ENCODE peak calls at places on chromosomes 3 and 15, in eight cellular contexts. One of them, this sample, is unnamed.

GRCh38 chr3:139218046-139218445 is 125.8 kb upstream of the MRPS22 start:
- DNase-seq in stimulated activated CD8-positive, alpha-beta memory T cell treated with anti-CD3 and anti-CD28 coated beads, Interleukin-15, amount 100 ng/mL, for 24 hours: no peak
- DNase-seq in fibroblast of the aortic adventitia: no peak
- DNase-seq in left ventricle myocardium inferior: no peak
- DNase-seq in NCI-H2171: no peak
- DNase-seq in T-helper 2 cell: no peak
- DNase-seq in AG08395: no peak
- DNase-seq in stimulated activated CD4-positive, alpha-beta T cell treated with anti-CD3 and anti-CD28 coated beads, Interleukin-15, amount 100 ng/mL, for 24 hours: no peak
- DNase-seq in this sample: no peak

GRCh38 chr15:59437777-59438574 is at the start of gene FAM81A:
- DNase-seq in stimulated activated CD4-positive, alpha-beta T cell treated with anti-CD3 and anti-CD28 coated beads, Interleukin-15, amount 100 ng/mL, for 24 hours: peak; percentile 70
- DNase-seq in stimulated activated CD8-positive, alpha-beta memory T cell treated with anti-CD3 and anti-CD28 coated beads, Interleukin-15, amount 100 ng/mL, for 24 hours: peak; percentile 6
- DNase-seq in NCI-H2171: peak; percentile 85
- DNase-seq in T-helper 2 cell: no peak
- DNase-seq in AG08395: peak; percentile 84
- DNase-seq in left ventricle myocardium inferior: peak; percentile 91
- DNase-seq in fibroblast of the aortic adventitia: peak; percentile 74
- DNase-seq in this sample: peak; percentile 58

GRCh38 chr3:138349926-138350665 is 1.7 kb downstream of the MRAS start:
- DNase-seq in T-helper 2 cell: no peak
- DNase-seq in AG08395: no peak
- DNase-seq in NCI-H2171: no peak
- DNase-seq in left ventricle myocardium inferior: no peak
- DNase-seq in stimulated activated CD4-positive, alpha-beta T cell treated with anti-CD3 and anti-CD28 coated beads, Interleukin-15, amount 100 ng/mL, for 24 hours: no peak
- DNase-seq in fibroblast of the aortic adventitia: peak; percentile 50
- DNase-seq in stimulated activated CD8-positive, alpha-beta memory T cell treated with anti-CD3 and anti-CD28 coated beads, Interleukin-15, amount 100 ng/mL, for 24 hours: no peak
- DNase-seq in this sample: peak; percentile 17

GRCh38 chr3:59310736-59311135 is 260.9 kb upstream of the CFAP20DC start:
- DNase-seq in left ventricle myocardium inferior: no peak
- DNase-seq in stimulated activated CD8-positive, alpha-beta memory T cell treated with anti-CD3 and anti-CD28 coated beads, Interleukin-15, amount 100 ng/mL, for 24 hours: no peak
- DNase-seq in NCI-H2171: no peak
- DNase-seq in AG08395: no peak
- DNase-seq in T-helper 2 cell: no peak
- DNase-seq in stimulated activated CD4-positive, alpha-beta T cell treated with anti-CD3 and anti-CD28 coated beads, Interleukin-15, amount 100 ng/mL, for 24 hours: no peak
- DNase-seq in fibroblast of the aortic adventitia: no peak
- DNase-seq in this sample: no peak

GRCh38 chr15:65311760-65312159 is 7.3 kb downstream of the RNU5B-1 start:
- DNase-seq in AG08395: no peak
- DNase-seq in NCI-H2171: no peak
- DNase-seq in fibroblast of the aortic adventitia: no peak
- DNase-seq in T-helper 2 cell: no peak
- DNase-seq in left ventricle myocardium inferior: no peak
- DNase-seq in stimulated activated CD8-positive, alpha-beta memory T cell treated with anti-CD3 and anti-CD28 coated beads, Interleukin-15, amount 100 ng/mL, for 24 hours: no peak
- DNase-seq in stimulated activated CD4-positive, alpha-beta T cell treated with anti-CD3 and anti-CD28 coated beads, Interleukin-15, amount 100 ng/mL, for 24 hours: no peak
- DNase-seq in this sample: no peak

GRCh38 chr3:16841906-16842709 is 42.6 kb upstream of the PLCL2 start:
- DNase-seq in stimulated activated CD4-positive, alpha-beta T cell treated with anti-CD3 and anti-CD28 coated beads, Interleukin-15, amount 100 ng/mL, for 24 hours: peak; percentile 75
- DNase-seq in T-helper 2 cell: peak; percentile 52
- DNase-seq in NCI-H2171: peak; percentile 20
- DNase-seq in stimulated activated CD8-positive, alpha-beta memory T cell treated with anti-CD3 and anti-CD28 coated beads, Interleukin-15, amount 100 ng/mL, for 24 hours: peak; percentile 26
- DNase-seq in left ventricle myocardium inferior: peak; percentile 40
- DNase-seq in fibroblast of the aortic adventitia: no peak
- DNase-seq in AG08395: no peak
- DNase-seq in this sample: no peak

GRCh38 chr3:53045784-53046170 is at the start of gene SFMBT1:
- DNase-seq in stimulated activated CD8-positive, alpha-beta memory T cell treated with anti-CD3 and anti-CD28 coated beads, Interleukin-15, amount 100 ng/mL, for 24 hours: peak; percentile 60
- DNase-seq in left ventricle myocardium inferior: peak; percentile 70
- DNase-seq in stimulated activated CD4-positive, alpha-beta T cell treated with anti-CD3 and anti-CD28 coated beads, Interleukin-15, amount 100 ng/mL, for 24 hours: peak; percentile 82
- DNase-seq in AG08395: peak; percentile 94
- DNase-seq in T-helper 2 cell: peak; percentile 72
- DNase-seq in NCI-H2171: peak; percentile 38
- DNase-seq in fibroblast of the aortic adventitia: peak; percentile 34
- DNase-seq in this sample: peak; percentile 52

GRCh38 chr3:12317914-12318313 is 29.0 kb downstream of the PPARG start:
- DNase-seq in stimulated activated CD8-positive, alpha-beta memory T cell treated with anti-CD3 and anti-CD28 coated beads, Interleukin-15, amount 100 ng/mL, for 24 hours: no peak
- DNase-seq in stimulated activated CD4-positive, alpha-beta T cell treated with anti-CD3 and anti-CD28 coated beads, Interleukin-15, amount 100 ng/mL, for 24 hours: no peak
- DNase-seq in T-helper 2 cell: no peak
- DNase-seq in left ventricle myocardium inferior: no peak
- DNase-seq in NCI-H2171: no peak
- DNase-seq in AG08395: no peak
- DNase-seq in fibroblast of the aortic adventitia: no peak
- DNase-seq in this sample: no peak

GRCh38 chr3:13427662-13428603 is 7.8 kb upstream of the NUP210 start:
- DNase-seq in NCI-H2171: no peak
- DNase-seq in fibroblast of the aortic adventitia: no peak
- DNase-seq in T-helper 2 cell: peak; percentile 21
- DNase-seq in stimulated activated CD8-positive, alpha-beta memory T cell treated with anti-CD3 and anti-CD28 coated beads, Interleukin-15, amount 100 ng/mL, for 24 hours: no peak
- DNase-seq in stimulated activated CD4-positive, alpha-beta T cell treated with anti-CD3 and anti-CD28 coated beads, Interleukin-15, amount 100 ng/mL, for 24 hours: no peak
- DNase-seq in AG08395: no peak
- DNase-seq in left ventricle myocardium inferior: no peak
- DNase-seq in this sample: no peak

GRCh38 chr3:107464037-107464436 is 58.7 kb upstream of the BBX start:
- DNase-seq in AG08395: no peak
- DNase-seq in stimulated activated CD8-positive, alpha-beta memory T cell treated with anti-CD3 and anti-CD28 coated beads, Interleukin-15, amount 100 ng/mL, for 24 hours: no peak
- DNase-seq in NCI-H2171: no peak
- DNase-seq in fibroblast of the aortic adventitia: no peak
- DNase-seq in stimulated activated CD4-positive, alpha-beta T cell treated with anti-CD3 and anti-CD28 coated beads, Interleukin-15, amount 100 ng/mL, for 24 hours: no peak
- DNase-seq in T-helper 2 cell: no peak
- DNase-seq in left ventricle myocardium inferior: no peak
- DNase-seq in this sample: no peak

GRCh38 chr3:72767927-72768880 is 80.0 kb downstream of the SHQ1 start:
- DNase-seq in NCI-H2171: no peak
- DNase-seq in stimulated activated CD8-positive, alpha-beta memory T cell treated with anti-CD3 and anti-CD28 coated beads, Interleukin-15, amount 100 ng/mL, for 24 hours: no peak
- DNase-seq in left ventricle myocardium inferior: no peak
- DNase-seq in T-helper 2 cell: no peak
- DNase-seq in fibroblast of the aortic adventitia: no peak
- DNase-seq in AG08395: no peak
- DNase-seq in stimulated activated CD4-positive, alpha-beta T cell treated with anti-CD3 and anti-CD28 coated beads, Interleukin-15, amount 100 ng/mL, for 24 hours: no peak
- DNase-seq in this sample: no peak

GRCh38 chr3:174498638-174499037 is 360.5 kb upstream of the NAALADL2 start:
- DNase-seq in left ventricle myocardium inferior: no peak
- DNase-seq in AG08395: peak; percentile 17
- DNase-seq in fibroblast of the aortic adventitia: peak; percentile 27
- DNase-seq in T-helper 2 cell: no peak
- DNase-seq in NCI-H2171: no peak
- DNase-seq in stimulated activated CD8-positive, alpha-beta memory T cell treated with anti-CD3 and anti-CD28 coated beads, Interleukin-15, amount 100 ng/mL, for 24 hours: no peak
- DNase-seq in stimulated activated CD4-positive, alpha-beta T cell treated with anti-CD3 and anti-CD28 coated beads, Interleukin-15, amount 100 ng/mL, for 24 hours: no peak
- DNase-seq in this sample: peak; percentile 52

GRCh38 chr15:58951388-58952060 is 18.0 kb upstream of the SLTM start:
- DNase-seq in left ventricle myocardium inferior: no peak
- DNase-seq in stimulated activated CD8-positive, alpha-beta memory T cell treated with anti-CD3 and anti-CD28 coated beads, Interleukin-15, amount 100 ng/mL, for 24 hours: no peak
- DNase-seq in AG08395: peak; percentile 72
- DNase-seq in NCI-H2171: no peak
- DNase-seq in fibroblast of the aortic adventitia: peak; percentile 88
- DNase-seq in stimulated activated CD4-positive, alpha-beta T cell treated with anti-CD3 and anti-CD28 coated beads, Interleukin-15, amount 100 ng/mL, for 24 hours: no peak
- DNase-seq in T-helper 2 cell: no peak
- DNase-seq in this sample: peak; percentile 64

GRCh38 chr3:169929830-169930519 is 18.6 kb downstream of the SAMD7 start:
- DNase-seq in left ventricle myocardium inferior: no peak
- DNase-seq in AG08395: no peak
- DNase-seq in T-helper 2 cell: no peak
- DNase-seq in stimulated activated CD8-positive, alpha-beta memory T cell treated with anti-CD3 and anti-CD28 coated beads, Interleukin-15, amount 100 ng/mL, for 24 hours: no peak
- DNase-seq in stimulated activated CD4-positive, alpha-beta T cell treated with anti-CD3 and anti-CD28 coated beads, Interleukin-15, amount 100 ng/mL, for 24 hours: no peak
- DNase-seq in NCI-H2171: no peak
- DNase-seq in fibroblast of the aortic adventitia: no peak
- DNase-seq in this sample: no peak

GRCh38 chr3:133691410-133692107 is 29.8 kb upstream of the TOPBP1 start:
- DNase-seq in stimulated activated CD8-positive, alpha-beta memory T cell treated with anti-CD3 and anti-CD28 coated beads, Interleukin-15, amount 100 ng/mL, for 24 hours: no peak
- DNase-seq in fibroblast of the aortic adventitia: no peak
- DNase-seq in NCI-H2171: no peak
- DNase-seq in AG08395: no peak
- DNase-seq in stimulated activated CD4-positive, alpha-beta T cell treated with anti-CD3 and anti-CD28 coated beads, Interleukin-15, amount 100 ng/mL, for 24 hours: no peak
- DNase-seq in T-helper 2 cell: no peak
- DNase-seq in left ventricle myocardium inferior: no peak
- DNase-seq in this sample: peak; percentile 25

GRCh38 chr3:73029321-73029796 is 32.1 kb upstream of the EBLN2 start:
- DNase-seq in stimulated activated CD8-positive, alpha-beta memory T cell treated with anti-CD3 and anti-CD28 coated beads, Interleukin-15, amount 100 ng/mL, for 24 hours: no peak
- DNase-seq in AG08395: peak; percentile 75
- DNase-seq in left ventricle myocardium inferior: no peak
- DNase-seq in fibroblast of the aortic adventitia: peak; percentile 95
- DNase-seq in stimulated activated CD4-positive, alpha-beta T cell treated with anti-CD3 and anti-CD28 coated beads, Interleukin-15, amount 100 ng/mL, for 24 hours: no peak
- DNase-seq in T-helper 2 cell: no peak
- DNase-seq in NCI-H2171: no peak
- DNase-seq in this sample: peak; percentile 85

GRCh38 chr15:58498821-58499580 is 67.2 kb downstream of the LIPC start:
- DNase-seq in fibroblast of the aortic adventitia: peak; percentile 66
- DNase-seq in AG08395: peak; percentile 89
- DNase-seq in stimulated activated CD4-positive, alpha-beta T cell treated with anti-CD3 and anti-CD28 coated beads, Interleukin-15, amount 100 ng/mL, for 24 hours: no peak
- DNase-seq in NCI-H2171: no peak
- DNase-seq in T-helper 2 cell: no peak
- DNase-seq in left ventricle myocardium inferior: no peak
- DNase-seq in stimulated activated CD8-positive, alpha-beta memory T cell treated with anti-CD3 and anti-CD28 coated beads, Interleukin-15, amount 100 ng/mL, for 24 hours: no peak
- DNase-seq in this sample: peak; percentile 95

GRCh38 chr3:192408721-192409151 is 318.6 kb downstream of the FGF12 start:
- DNase-seq in NCI-H2171: no peak
- DNase-seq in left ventricle myocardium inferior: peak; percentile 16
- DNase-seq in stimulated activated CD8-positive, alpha-beta memory T cell treated with anti-CD3 and anti-CD28 coated beads, Interleukin-15, amount 100 ng/mL, for 24 hours: no peak
- DNase-seq in AG08395: no peak
- DNase-seq in T-helper 2 cell: no peak
- DNase-seq in stimulated activated CD4-positive, alpha-beta T cell treated with anti-CD3 and anti-CD28 coated beads, Interleukin-15, amount 100 ng/mL, for 24 hours: no peak
- DNase-seq in fibroblast of the aortic adventitia: no peak
- DNase-seq in this sample: no peak

GRCh38 chr3:30073622-30074021 is 532.8 kb upstream of the TGFBR2 start:
- DNase-seq in NCI-H2171: no peak
- DNase-seq in fibroblast of the aortic adventitia: no peak
- DNase-seq in AG08395: peak; percentile 3
- DNase-seq in left ventricle myocardium inferior: no peak
- DNase-seq in stimulated activated CD8-positive, alpha-beta memory T cell treated with anti-CD3 and anti-CD28 coated beads, Interleukin-15, amount 100 ng/mL, for 24 hours: no peak
- DNase-seq in T-helper 2 cell: no peak
- DNase-seq in stimulated activated CD4-positive, alpha-beta T cell treated with anti-CD3 and anti-CD28 coated beads, Interleukin-15, amount 100 ng/mL, for 24 hours: no peak
- DNase-seq in this sample: peak; percentile 45

GRCh38 chr15:42693942-42694341 is 43.0 kb downstream of the CDAN1 start:
- DNase-seq in fibroblast of the aortic adventitia: no peak
- DNase-seq in AG08395: no peak
- DNase-seq in T-helper 2 cell: no peak
- DNase-seq in left ventricle myocardium inferior: no peak
- DNase-seq in stimulated activated CD4-positive, alpha-beta T cell treated with anti-CD3 and anti-CD28 coated beads, Interleukin-15, amount 100 ng/mL, for 24 hours: no peak
- DNase-seq in stimulated activated CD8-positive, alpha-beta memory T cell treated with anti-CD3 and anti-CD28 coated beads, Interleukin-15, amount 100 ng/mL, for 24 hours: no peak
- DNase-seq in NCI-H2171: no peak
- DNase-seq in this sample: no peak

GRCh38 chr3:13671536-13672233 is 122.8 kb downstream of the FBLN2 start:
- DNase-seq in stimulated activated CD4-positive, alpha-beta T cell treated with anti-CD3 and anti-CD28 coated beads, Interleukin-15, amount 100 ng/mL, for 24 hours: no peak
- DNase-seq in fibroblast of the aortic adventitia: no peak
- DNase-seq in stimulated activated CD8-positive, alpha-beta memory T cell treated with anti-CD3 and anti-CD28 coated beads, Interleukin-15, amount 100 ng/mL, for 24 hours: no peak
- DNase-seq in AG08395: peak; percentile 38
- DNase-seq in left ventricle myocardium inferior: no peak
- DNase-seq in NCI-H2171: no peak
- DNase-seq in T-helper 2 cell: no peak
- DNase-seq in this sample: no peak

GRCh38 chr3:141444586-141445285 is 42.1 kb upstream of the RASA2 start:
- DNase-seq in left ventricle myocardium inferior: no peak
- DNase-seq in NCI-H2171: no peak
- DNase-seq in stimulated activated CD8-positive, alpha-beta memory T cell treated with anti-CD3 and anti-CD28 coated beads, Interleukin-15, amount 100 ng/mL, for 24 hours: no peak
- DNase-seq in T-helper 2 cell: no peak
- DNase-seq in stimulated activated CD4-positive, alpha-beta T cell treated with anti-CD3 and anti-CD28 coated beads, Interleukin-15, amount 100 ng/mL, for 24 hours: no peak
- DNase-seq in fibroblast of the aortic adventitia: peak; percentile 34
- DNase-seq in AG08395: no peak
- DNase-seq in this sample: no peak

GRCh38 chr15:59492389-59493377 is 54.7 kb downstream of the FAM81A start:
- DNase-seq in stimulated activated CD8-positive, alpha-beta memory T cell treated with anti-CD3 and anti-CD28 coated beads, Interleukin-15, amount 100 ng/mL, for 24 hours: peak; percentile 13
- DNase-seq in stimulated activated CD4-positive, alpha-beta T cell treated with anti-CD3 and anti-CD28 coated beads, Interleukin-15, amount 100 ng/mL, for 24 hours: peak; percentile 54
- DNase-seq in NCI-H2171: peak; percentile 47
- DNase-seq in AG08395: peak; percentile 68
- DNase-seq in T-helper 2 cell: peak; percentile 33
- DNase-seq in left ventricle myocardium inferior: peak; percentile 44
- DNase-seq in fibroblast of the aortic adventitia: peak; percentile 82
- DNase-seq in this sample: peak; percentile 84

GRCh38 chr15:92603743-92604470 is 51.7 kb downstream of the FAM174B start:
- DNase-seq in left ventricle myocardium inferior: no peak
- DNase-seq in T-helper 2 cell: no peak
- DNase-seq in AG08395: no peak
- DNase-seq in stimulated activated CD8-positive, alpha-beta memory T cell treated with anti-CD3 and anti-CD28 coated beads, Interleukin-15, amount 100 ng/mL, for 24 hours: no peak
- DNase-seq in stimulated activated CD4-positive, alpha-beta T cell treated with anti-CD3 and anti-CD28 coated beads, Interleukin-15, amount 100 ng/mL, for 24 hours: no peak
- DNase-seq in NCI-H2171: no peak
- DNase-seq in fibroblast of the aortic adventitia: peak; percentile 14
- DNase-seq in this sample: no peak

GRCh38 chr3:56119575-56120349 is 348.5 kb downstream of the ERC2 start:
- DNase-seq in AG08395: peak; percentile 72
- DNase-seq in stimulated activated CD8-positive, alpha-beta memory T cell treated with anti-CD3 and anti-CD28 coated beads, Interleukin-15, amount 100 ng/mL, for 24 hours: no peak
- DNase-seq in NCI-H2171: no peak
- DNase-seq in fibroblast of the aortic adventitia: peak; percentile 91
- DNase-seq in T-helper 2 cell: no peak
- DNase-seq in stimulated activated CD4-positive, alpha-beta T cell treated with anti-CD3 and anti-CD28 coated beads, Interleukin-15, amount 100 ng/mL, for 24 hours: no peak
- DNase-seq in left ventricle myocardium inferior: peak; percentile 25
- DNase-seq in this sample: peak; percentile 84

GRCh38 chr15:85047271-85047948 is 65.8 kb downstream of the PDE8A start:
- DNase-seq in left ventricle myocardium inferior: no peak
- DNase-seq in fibroblast of the aortic adventitia: peak; percentile 86
- DNase-seq in NCI-H2171: no peak
- DNase-seq in AG08395: peak; percentile 62
- DNase-seq in T-helper 2 cell: no peak
- DNase-seq in stimulated activated CD4-positive, alpha-beta T cell treated with anti-CD3 and anti-CD28 coated beads, Interleukin-15, amount 100 ng/mL, for 24 hours: no peak
- DNase-seq in stimulated activated CD8-positive, alpha-beta memory T cell treated with anti-CD3 and anti-CD28 coated beads, Interleukin-15, amount 100 ng/mL, for 24 hours: no peak
- DNase-seq in this sample: peak; percentile 74

GRCh38 chr3:152197451-152197850 is 71.3 kb upstream of the MBNL1 start:
- DNase-seq in fibroblast of the aortic adventitia: peak; percentile 66
- DNase-seq in stimulated activated CD4-positive, alpha-beta T cell treated with anti-CD3 and anti-CD28 coated beads, Interleukin-15, amount 100 ng/mL, for 24 hours: no peak
- DNase-seq in left ventricle myocardium inferior: no peak
- DNase-seq in AG08395: peak; percentile 36
- DNase-seq in NCI-H2171: no peak
- DNase-seq in T-helper 2 cell: no peak
- DNase-seq in stimulated activated CD8-positive, alpha-beta memory T cell treated with anti-CD3 and anti-CD28 coated beads, Interleukin-15, amount 100 ng/mL, for 24 hours: no peak
- DNase-seq in this sample: no peak

GRCh38 chr3:113287111-113287817 is 75.9 kb downstream of the BOC start:
- DNase-seq in T-helper 2 cell: no peak
- DNase-seq in NCI-H2171: no peak
- DNase-seq in left ventricle myocardium inferior: no peak
- DNase-seq in fibroblast of the aortic adventitia: peak; percentile 78
- DNase-seq in AG08395: peak; percentile 70
- DNase-seq in stimulated activated CD4-positive, alpha-beta T cell treated with anti-CD3 and anti-CD28 coated beads, Interleukin-15, amount 100 ng/mL, for 24 hours: no peak
- DNase-seq in stimulated activated CD8-positive, alpha-beta memory T cell treated with anti-CD3 and anti-CD28 coated beads, Interleukin-15, amount 100 ng/mL, for 24 hours: no peak
- DNase-seq in this sample: peak; percentile 53

GRCh38 chr15:60901647-60902046 is 327.5 kb downstream of the RORA start:
- DNase-seq in fibroblast of the aortic adventitia: no peak
- DNase-seq in left ventricle myocardium inferior: no peak
- DNase-seq in AG08395: no peak
- DNase-seq in NCI-H2171: no peak
- DNase-seq in T-helper 2 cell: no peak
- DNase-seq in stimulated activated CD4-positive, alpha-beta T cell treated with anti-CD3 and anti-CD28 coated beads, Interleukin-15, amount 100 ng/mL, for 24 hours: peak; percentile 23
- DNase-seq in stimulated activated CD8-positive, alpha-beta memory T cell treated with anti-CD3 and anti-CD28 coated beads, Interleukin-15, amount 100 ng/mL, for 24 hours: no peak
- DNase-seq in this sample: no peak

GRCh38 chr3:117184574-117184973 is 475.0 kb downstream of the TUSC7 start:
- DNase-seq in NCI-H2171: no peak
- DNase-seq in AG08395: peak; percentile 19
- DNase-seq in stimulated activated CD4-positive, alpha-beta T cell treated with anti-CD3 and anti-CD28 coated beads, Interleukin-15, amount 100 ng/mL, for 24 hours: no peak
- DNase-seq in T-helper 2 cell: no peak
- DNase-seq in left ventricle myocardium inferior: no peak
- DNase-seq in stimulated activated CD8-positive, alpha-beta memory T cell treated with anti-CD3 and anti-CD28 coated beads, Interleukin-15, amount 100 ng/mL, for 24 hours: no peak
- DNase-seq in fibroblast of the aortic adventitia: peak; percentile 43
- DNase-seq in this sample: peak; percentile 46

GRCh38 chr15:73683624-73684536 is at the start of gene CD276:
- DNase-seq in T-helper 2 cell: no peak
- DNase-seq in stimulated activated CD8-positive, alpha-beta memory T cell treated with anti-CD3 and anti-CD28 coated beads, Interleukin-15, amount 100 ng/mL, for 24 hours: no peak
- DNase-seq in left ventricle myocardium inferior: peak; percentile 83
- DNase-seq in stimulated activated CD4-positive, alpha-beta T cell treated with anti-CD3 and anti-CD28 coated beads, Interleukin-15, amount 100 ng/mL, for 24 hours: peak; percentile 45
- DNase-seq in NCI-H2171: peak; percentile 33
- DNase-seq in fibroblast of the aortic adventitia: peak; percentile 58
- DNase-seq in AG08395: peak; percentile 90
- DNase-seq in this sample: peak; percentile 92

This sample was measured in foreskin fibroblast.